ENCODE peak calls at places on chromosomes 13 and 19, in four cellular contexts. One of them, this sample, is unnamed.

GRCh38 chr13:99681695-99682094 is 180.4 kb downstream of the TM9SF2 start:
- DNase-seq in AG09319: no peak
- DNase-seq in stimulated activated CD8-positive, alpha-beta memory T cell treated with anti-CD3 and anti-CD28 coated beads, Interleukin-4, amount 100 ng/mL, for 1 hour: no peak
- DNase-seq in NCI-H446: no peak
- DNase-seq in this sample: no peak

GRCh38 chr13:99871249-99871898 is 100.2 kb downstream of the ZIC5 start:
- DNase-seq in stimulated activated CD8-positive, alpha-beta memory T cell treated with anti-CD3 and anti-CD28 coated beads, Interleukin-4, amount 100 ng/mL, for 1 hour: no peak
- DNase-seq in AG09319: no peak
- DNase-seq in NCI-H446: peak
- DNase-seq in this sample: no peak

GRCh38 chr13:114056205-114057013 is 76.0 kb downstream of the RASA3 start:
- DNase-seq in stimulated activated CD8-positive, alpha-beta memory T cell treated with anti-CD3 and anti-CD28 coated beads, Interleukin-4, amount 100 ng/mL, for 1 hour: no peak
- DNase-seq in AG09319: no peak
- DNase-seq in NCI-H446: no peak
- DNase-seq in this sample: no peak

GRCh38 chr19:35294328-35294727 is 2.4 kb downstream of the MAG start:
- DNase-seq in stimulated activated CD8-positive, alpha-beta memory T cell treated with anti-CD3 and anti-CD28 coated beads, Interleukin-4, amount 100 ng/mL, for 1 hour: no peak
- DNase-seq in AG09319: no peak
- DNase-seq in NCI-H446: no peak
- DNase-seq in this sample: no peak

GRCh38 chr13:113125506-113126264 is 3.1 kb downstream of the F10 start:
- DNase-seq in AG09319: no peak
- DNase-seq in NCI-H446: no peak
- DNase-seq in stimulated activated CD8-positive, alpha-beta memory T cell treated with anti-CD3 and anti-CD28 coated beads, Interleukin-4, amount 100 ng/mL, for 1 hour: no peak
- DNase-seq in this sample: no peak

GRCh38 chr13:71864094-71864980 is 2.7 kb downstream of the DACH1 start:
- DNase-seq in NCI-H446: peak
- DNase-seq in stimulated activated CD8-positive, alpha-beta memory T cell treated with anti-CD3 and anti-CD28 coated beads, Interleukin-4, amount 100 ng/mL, for 1 hour: no peak
- DNase-seq in AG09319: no peak
- DNase-seq in this sample: no peak

GRCh38 chr19:52237771-52238400 is 31.5 kb upstream of the ZNF766 start:
- DNase-seq in AG09319: peak
- DNase-seq in NCI-H446: peak
- DNase-seq in stimulated activated CD8-positive, alpha-beta memory T cell treated with anti-CD3 and anti-CD28 coated beads, Interleukin-4, amount 100 ng/mL, for 1 hour: peak
- DNase-seq in this sample: peak

GRCh38 chr13:27403252-27403678 is 21.2 kb upstream of the GTF3A start:
- DNase-seq in AG09319: no peak
- DNase-seq in stimulated activated CD8-positive, alpha-beta memory T cell treated with anti-CD3 and anti-CD28 coated beads, Interleukin-4, amount 100 ng/mL, for 1 hour: no peak
- DNase-seq in NCI-H446: no peak
- DNase-seq in this sample: no peak

GRCh38 chr19:15320118-15320517 is 12.2 kb downstream of the BRD4 start:
- DNase-seq in stimulated activated CD8-positive, alpha-beta memory T cell treated with anti-CD3 and anti-CD28 coated beads, Interleukin-4, amount 100 ng/mL, for 1 hour: no peak
- DNase-seq in AG09319: peak
- DNase-seq in NCI-H446: no peak
- DNase-seq in this sample: no peak

GRCh38 chr19:45376045-45376724 is 5.8 kb upstream of the ERCC2 start:
- DNase-seq in stimulated activated CD8-positive, alpha-beta memory T cell treated with anti-CD3 and anti-CD28 coated beads, Interleukin-4, amount 100 ng/mL, for 1 hour: no peak
- DNase-seq in NCI-H446: peak
- DNase-seq in AG09319: peak
- DNase-seq in this sample: peak

GRCh38 chr19:38190061-38190460 is 34.0 kb downstream of the DPF1 start:
- DNase-seq in NCI-H446: no peak
- DNase-seq in AG09319: no peak
- DNase-seq in stimulated activated CD8-positive, alpha-beta memory T cell treated with anti-CD3 and anti-CD28 coated beads, Interleukin-4, amount 100 ng/mL, for 1 hour: no peak
- DNase-seq in this sample: no peak

GRCh38 chr13:97228850-97229521 is 6.9 kb downstream of the MBNL2 start:
- DNase-seq in stimulated activated CD8-positive, alpha-beta memory T cell treated with anti-CD3 and anti-CD28 coated beads, Interleukin-4, amount 100 ng/mL, for 1 hour: no peak
- DNase-seq in AG09319: no peak
- DNase-seq in NCI-H446: no peak
- DNase-seq in this sample: no peak

GRCh38 chr19:54106716-54107115 is 4.1 kb downstream of the NDUFA3 start:
- DNase-seq in stimulated activated CD8-positive, alpha-beta memory T cell treated with anti-CD3 and anti-CD28 coated beads, Interleukin-4, amount 100 ng/mL, for 1 hour: no peak
- DNase-seq in NCI-H446: no peak
- DNase-seq in AG09319: no peak
- DNase-seq in this sample: no peak

GRCh38 chr13:49897713-49898112 is 38.4 kb downstream of the SPRYD7 start:
- DNase-seq in stimulated activated CD8-positive, alpha-beta memory T cell treated with anti-CD3 and anti-CD28 coated beads, Interleukin-4, amount 100 ng/mL, for 1 hour: no peak
- DNase-seq in AG09319: no peak
- DNase-seq in NCI-H446: no peak
- DNase-seq in this sample: no peak

GRCh38 chr13:114148521-114148855 is 16.1 kb upstream of the RASA3 start:
- DNase-seq in stimulated activated CD8-positive, alpha-beta memory T cell treated with anti-CD3 and anti-CD28 coated beads, Interleukin-4, amount 100 ng/mL, for 1 hour: peak
- DNase-seq in NCI-H446: no peak
- DNase-seq in AG09319: no peak
- DNase-seq in this sample: no peak

GRCh38 chr19:7263066-7263465 is 31.1 kb downstream of the INSR start:
- DNase-seq in stimulated activated CD8-positive, alpha-beta memory T cell treated with anti-CD3 and anti-CD28 coated beads, Interleukin-4, amount 100 ng/mL, for 1 hour: no peak
- DNase-seq in AG09319: no peak
- DNase-seq in NCI-H446: no peak
- DNase-seq in this sample: no peak

GRCh38 chr13:57629391-57629804 is 2.1 kb upstream of the PCDH17 start:
- DNase-seq in NCI-H446: no peak
- DNase-seq in AG09319: no peak
- DNase-seq in stimulated activated CD8-positive, alpha-beta memory T cell treated with anti-CD3 and anti-CD28 coated beads, Interleukin-4, amount 100 ng/mL, for 1 hour: no peak
- DNase-seq in this sample: no peak

GRCh38 chr13:101738336-101738735 is 285.9 kb downstream of the ITGBL1 start:
- DNase-seq in stimulated activated CD8-positive, alpha-beta memory T cell treated with anti-CD3 and anti-CD28 coated beads, Interleukin-4, amount 100 ng/mL, for 1 hour: no peak
- DNase-seq in AG09319: no peak
- DNase-seq in NCI-H446: no peak
- DNase-seq in this sample: no peak

GRCh38 chr19:47186337-47187022 is 44.5 kb downstream of the BBC3 start:
- DNase-seq in AG09319: no peak
- DNase-seq in stimulated activated CD8-positive, alpha-beta memory T cell treated with anti-CD3 and anti-CD28 coated beads, Interleukin-4, amount 100 ng/mL, for 1 hour: peak
- DNase-seq in NCI-H446: no peak
- DNase-seq in this sample: no peak

GRCh38 chr13:44153536-44153935 is 220.1 kb upstream of the SERP2 start:
- DNase-seq in stimulated activated CD8-positive, alpha-beta memory T cell treated with anti-CD3 and anti-CD28 coated beads, Interleukin-4, amount 100 ng/mL, for 1 hour: no peak
- DNase-seq in NCI-H446: peak
- DNase-seq in AG09319: no peak
- DNase-seq in this sample: no peak

GRCh38 chr19:35140898-35141626 is 2.0 kb upstream of the FXYD7 start:
- DNase-seq in stimulated activated CD8-positive, alpha-beta memory T cell treated with anti-CD3 and anti-CD28 coated beads, Interleukin-4, amount 100 ng/mL, for 1 hour: peak
- DNase-seq in NCI-H446: peak
- DNase-seq in AG09319: peak
- DNase-seq in this sample: peak

GRCh38 chr13:59103004-59103768 is 1060.5 kb downstream of the DIAPH3 start:
- DNase-seq in NCI-H446: peak
- DNase-seq in stimulated activated CD8-positive, alpha-beta memory T cell treated with anti-CD3 and anti-CD28 coated beads, Interleukin-4, amount 100 ng/mL, for 1 hour: no peak
- DNase-seq in AG09319: no peak
- DNase-seq in this sample: no peak

GRCh38 chr13:99972190-99972731 is 694 bp upstream of the ZIC5 start:
- DNase-seq in AG09319: no peak
- DNase-seq in NCI-H446: no peak
- DNase-seq in stimulated activated CD8-positive, alpha-beta memory T cell treated with anti-CD3 and anti-CD28 coated beads, Interleukin-4, amount 100 ng/mL, for 1 hour: no peak
- DNase-seq in this sample: no peak

GRCh38 chr13:65677906-65678305 is 1552.2 kb downstream of the PCDH9 start:
- DNase-seq in AG09319: no peak
- DNase-seq in stimulated activated CD8-positive, alpha-beta memory T cell treated with anti-CD3 and anti-CD28 coated beads, Interleukin-4, amount 100 ng/mL, for 1 hour: no peak
- DNase-seq in NCI-H446: no peak
- DNase-seq in this sample: peak

GRCh38 chr19:55616395-55616875 is 7.9 kb downstream of the ZNF784 start:
- DNase-seq in NCI-H446: no peak
- DNase-seq in stimulated activated CD8-positive, alpha-beta memory T cell treated with anti-CD3 and anti-CD28 coated beads, Interleukin-4, amount 100 ng/mL, for 1 hour: no peak
- DNase-seq in AG09319: no peak
- DNase-seq in this sample: no peak

GRCh38 chr13:38624822-38625221 is 62.1 kb upstream of the FREM2 start:
- DNase-seq in NCI-H446: no peak
- DNase-seq in AG09319: no peak
- DNase-seq in stimulated activated CD8-positive, alpha-beta memory T cell treated with anti-CD3 and anti-CD28 coated beads, Interleukin-4, amount 100 ng/mL, for 1 hour: no peak
- DNase-seq in this sample: no peak

GRCh38 chr19:49879243-49879960 is 1.9 kb downstream of the TBC1D17 start:
- DNase-seq in stimulated activated CD8-positive, alpha-beta memory T cell treated with anti-CD3 and anti-CD28 coated beads, Interleukin-4, amount 100 ng/mL, for 1 hour: no peak
- DNase-seq in NCI-H446: no peak
- DNase-seq in AG09319: no peak
- DNase-seq in this sample: peak

GRCh38 chr13:40453666-40454030 is 212.8 kb downstream of the FOXO1 start:
- DNase-seq in NCI-H446: no peak
- DNase-seq in stimulated activated CD8-positive, alpha-beta memory T cell treated with anti-CD3 and anti-CD28 coated beads, Interleukin-4, amount 100 ng/mL, for 1 hour: no peak
- DNase-seq in AG09319: no peak
- DNase-seq in this sample: no peak

GRCh38 chr13:45156565-45157361 is 36.5 kb downstream of the GTF2F2 start:
- DNase-seq in NCI-H446: no peak
- DNase-seq in AG09319: no peak
- DNase-seq in stimulated activated CD8-positive, alpha-beta memory T cell treated with anti-CD3 and anti-CD28 coated beads, Interleukin-4, amount 100 ng/mL, for 1 hour: no peak
- DNase-seq in this sample: no peak